ENCODE peak calls at places on chromosomes 6 and 20, in nine cellular contexts. One of them, this sample, is unnamed.

GRCh38 chr6:3314621-3315020 is 55.9 kb downstream of the PSMG4 start:
- DNase-seq in ELF-1: no peak
- DNase-seq in head of caudate nucleus: peak; percentile 8
- DNase-seq in left lung: no peak
- DNase-seq in HFFc6: no peak
- DNase-seq in WERI-Rb-1: no peak
- DNase-seq in left ventricle myocardium inferior: no peak
- DNase-seq in GM12865: no peak
- DNase-seq in AG20443: no peak
- DNase-seq in this sample: no peak

GRCh38 chr6:142321451-142321850 is 19.6 kb downstream of the ADGRG6 start:
- DNase-seq in ELF-1: no peak
- DNase-seq in head of caudate nucleus: no peak
- DNase-seq in left lung: no peak
- DNase-seq in HFFc6: no peak
- DNase-seq in WERI-Rb-1: no peak
- DNase-seq in left ventricle myocardium inferior: no peak
- DNase-seq in GM12865: no peak
- DNase-seq in AG20443: no peak
- DNase-seq in this sample: no peak

GRCh38 chr20:3486850-3487249 is 16.0 kb downstream of the ATRN start:
- DNase-seq in ELF-1: no peak
- DNase-seq in head of caudate nucleus: no peak
- DNase-seq in left lung: no peak
- DNase-seq in HFFc6: no peak
- DNase-seq in WERI-Rb-1: no peak
- DNase-seq in left ventricle myocardium inferior: no peak
- DNase-seq in GM12865: no peak
- DNase-seq in AG20443: no peak
- DNase-seq in this sample: no peak

GRCh38 chr6:146028835-146029572 is at the start of gene GRM1:
- DNase-seq in ELF-1: peak; percentile 5
- DNase-seq in head of caudate nucleus: peak; percentile 40
- DNase-seq in left lung: no peak
- DNase-seq in HFFc6: no peak
- DNase-seq in WERI-Rb-1: peak; percentile 24
- DNase-seq in left ventricle myocardium inferior: no peak
- DNase-seq in GM12865: no peak
- DNase-seq in AG20443: no peak
- DNase-seq in this sample: no peak

GRCh38 chr6:20202699-20203302 is 9.5 kb downstream of the MBOAT1 start:
- DNase-seq in ELF-1: no peak
- DNase-seq in head of caudate nucleus: no peak
- DNase-seq in left lung: no peak
- DNase-seq in HFFc6: no peak
- DNase-seq in WERI-Rb-1: no peak
- DNase-seq in left ventricle myocardium inferior: no peak
- DNase-seq in GM12865: no peak
- DNase-seq in AG20443: no peak
- DNase-seq in this sample: no peak

GRCh38 chr6:35248300-35248699 is 11.2 kb upstream of the ZNF76 start:
- DNase-seq in ELF-1: no peak
- DNase-seq in head of caudate nucleus: no peak
- DNase-seq in left lung: no peak
- DNase-seq in HFFc6: no peak
- DNase-seq in WERI-Rb-1: no peak
- DNase-seq in left ventricle myocardium inferior: no peak
- DNase-seq in GM12865: no peak
- DNase-seq in AG20443: no peak
- DNase-seq in this sample: no peak

GRCh38 chr20:44111712-44112335 is 75.2 kb downstream of the JPH2 start:
- DNase-seq in ELF-1: no peak
- DNase-seq in head of caudate nucleus: no peak
- DNase-seq in left lung: no peak
- DNase-seq in HFFc6: peak; percentile 41
- DNase-seq in WERI-Rb-1: no peak
- DNase-seq in left ventricle myocardium inferior: no peak
- DNase-seq in GM12865: no peak
- DNase-seq in AG20443: peak; percentile 62
- DNase-seq in this sample: no peak

GRCh38 chr6:41399424-41399823 is 64.0 kb downstream of the NCR2 start:
- DNase-seq in ELF-1: no peak
- DNase-seq in head of caudate nucleus: no peak
- DNase-seq in left lung: no peak
- DNase-seq in HFFc6: no peak
- DNase-seq in WERI-Rb-1: no peak
- DNase-seq in left ventricle myocardium inferior: no peak
- DNase-seq in GM12865: no peak
- DNase-seq in AG20443: no peak
- DNase-seq in this sample: no peak

GRCh38 chr6:13491538-13491937 is 4.1 kb upstream of the GFOD1 start:
- DNase-seq in ELF-1: no peak
- DNase-seq in head of caudate nucleus: no peak
- DNase-seq in left lung: no peak
- DNase-seq in HFFc6: no peak
- DNase-seq in WERI-Rb-1: no peak
- DNase-seq in left ventricle myocardium inferior: no peak
- DNase-seq in GM12865: no peak
- DNase-seq in AG20443: no peak
- DNase-seq in this sample: no peak

GRCh38 chr6:152598858-152599537 is 38.2 kb downstream of the SYNE1 start:
- DNase-seq in ELF-1: peak; percentile 31
- DNase-seq in head of caudate nucleus: peak; percentile 43
- DNase-seq in left lung: no peak
- DNase-seq in HFFc6: peak; percentile 8
- DNase-seq in WERI-Rb-1: no peak
- DNase-seq in left ventricle myocardium inferior: no peak
- DNase-seq in GM12865: no peak
- DNase-seq in AG20443: no peak
- DNase-seq in this sample: no peak

GRCh38 chr20:5863040-5863811 is 87.1 kb downstream of the TRMT6 start:
- DNase-seq in ELF-1: no peak
- DNase-seq in head of caudate nucleus: no peak
- DNase-seq in left lung: no peak
- DNase-seq in HFFc6: peak; percentile 55
- DNase-seq in WERI-Rb-1: peak; percentile 8
- DNase-seq in left ventricle myocardium inferior: peak; percentile 15
- DNase-seq in GM12865: no peak
- DNase-seq in AG20443: peak; percentile 58
- DNase-seq in this sample: no peak

GRCh38 chr6:157107915-157108651 is 215.2 kb downstream of the TMEM242 start:
- DNase-seq in ELF-1: no peak
- DNase-seq in head of caudate nucleus: no peak
- DNase-seq in left lung: no peak
- DNase-seq in HFFc6: peak; percentile 97
- DNase-seq in WERI-Rb-1: no peak
- DNase-seq in left ventricle myocardium inferior: no peak
- DNase-seq in GM12865: no peak
- DNase-seq in AG20443: peak; percentile 73
- DNase-seq in this sample: no peak

GRCh38 chr6:163872335-163872734 is 457.8 kb downstream of the QKI start:
- DNase-seq in ELF-1: no peak
- DNase-seq in head of caudate nucleus: no peak
- DNase-seq in left lung: no peak
- DNase-seq in HFFc6: peak; percentile 81
- DNase-seq in WERI-Rb-1: no peak
- DNase-seq in left ventricle myocardium inferior: no peak
- DNase-seq in GM12865: no peak
- DNase-seq in AG20443: peak; percentile 27
- DNase-seq in this sample: no peak

GRCh38 chr6:37516920-37517405 is 17.3 kb upstream of the CCDC167 start:
- DNase-seq in ELF-1: no peak
- DNase-seq in head of caudate nucleus: no peak
- DNase-seq in left lung: no peak
- DNase-seq in HFFc6: no peak
- DNase-seq in WERI-Rb-1: peak; percentile 42
- DNase-seq in left ventricle myocardium inferior: no peak
- DNase-seq in GM12865: peak; percentile 31
- DNase-seq in AG20443: peak; percentile 42
- DNase-seq in this sample: peak; percentile 88

GRCh38 chr6:5205877-5206840 is 54.6 kb downstream of the LYRM4 start:
- DNase-seq in ELF-1: peak; percentile 22
- DNase-seq in head of caudate nucleus: peak; percentile 85
- DNase-seq in left lung: no peak
- DNase-seq in HFFc6: peak; percentile 22
- DNase-seq in WERI-Rb-1: peak; percentile 54
- DNase-seq in left ventricle myocardium inferior: peak; percentile 67
- DNase-seq in GM12865: no peak
- DNase-seq in AG20443: peak; percentile 76
- DNase-seq in this sample: no peak

GRCh38 chr6:11006060-11006459 is 38.0 kb downstream of the ELOVL2 start:
- DNase-seq in ELF-1: no peak
- DNase-seq in head of caudate nucleus: no peak
- DNase-seq in left lung: no peak
- DNase-seq in HFFc6: no peak
- DNase-seq in WERI-Rb-1: no peak
- DNase-seq in left ventricle myocardium inferior: no peak
- DNase-seq in GM12865: no peak
- DNase-seq in AG20443: peak; percentile 21
- DNase-seq in this sample: no peak

GRCh38 chr20:24545168-24545567 is 75.7 kb downstream of the SYNDIG1 start:
- DNase-seq in ELF-1: no peak
- DNase-seq in head of caudate nucleus: no peak
- DNase-seq in left lung: no peak
- DNase-seq in HFFc6: no peak
- DNase-seq in WERI-Rb-1: no peak
- DNase-seq in left ventricle myocardium inferior: no peak
- DNase-seq in GM12865: no peak
- DNase-seq in AG20443: no peak
- DNase-seq in this sample: no peak

GRCh38 chr6:53014034-53014433 is 18.9 kb upstream of the GSTA4 start:
- DNase-seq in ELF-1: no peak
- DNase-seq in head of caudate nucleus: no peak
- DNase-seq in left lung: no peak
- DNase-seq in HFFc6: peak; percentile 57
- DNase-seq in WERI-Rb-1: no peak
- DNase-seq in left ventricle myocardium inferior: no peak
- DNase-seq in GM12865: no peak
- DNase-seq in AG20443: peak; percentile 59
- DNase-seq in this sample: no peak

GRCh38 chr6:37011656-37012378 is 6.4 kb downstream of the FGD2 start:
- DNase-seq in ELF-1: no peak
- DNase-seq in head of caudate nucleus: no peak
- DNase-seq in left lung: no peak
- DNase-seq in HFFc6: peak; percentile 40
- DNase-seq in WERI-Rb-1: no peak
- DNase-seq in left ventricle myocardium inferior: no peak
- DNase-seq in GM12865: no peak
- DNase-seq in AG20443: peak; percentile 73
- DNase-seq in this sample: no peak

GRCh38 chr20:13401596-13401995 is 180.5 kb downstream of the ISM1 start:
- DNase-seq in ELF-1: no peak
- DNase-seq in head of caudate nucleus: no peak
- DNase-seq in left lung: no peak
- DNase-seq in HFFc6: peak; percentile 0
- DNase-seq in WERI-Rb-1: no peak
- DNase-seq in left ventricle myocardium inferior: no peak
- DNase-seq in GM12865: no peak
- DNase-seq in AG20443: no peak
- DNase-seq in this sample: no peak

GRCh38 chr20:62651285-62652021 is 9.2 kb downstream of the SLCO4A1 start:
- DNase-seq in ELF-1: no peak
- DNase-seq in head of caudate nucleus: no peak
- DNase-seq in left lung: peak; percentile 64
- DNase-seq in HFFc6: no peak
- DNase-seq in WERI-Rb-1: no peak
- DNase-seq in left ventricle myocardium inferior: peak; percentile 53
- DNase-seq in GM12865: peak; percentile 96
- DNase-seq in AG20443: no peak
- DNase-seq in this sample: peak; percentile 81

GRCh38 chr6:168133186-168133585 is 54.2 kb upstream of the FRMD1 start:
- DNase-seq in ELF-1: peak; percentile 76
- DNase-seq in head of caudate nucleus: peak; percentile 78
- DNase-seq in left lung: peak; percentile 31
- DNase-seq in HFFc6: no peak
- DNase-seq in WERI-Rb-1: peak; percentile 87
- DNase-seq in left ventricle myocardium inferior: peak; percentile 52
- DNase-seq in GM12865: no peak
- DNase-seq in AG20443: peak; percentile 85
- DNase-seq in this sample: peak; percentile 73

GRCh38 chr6:10855233-10855632 is 16.9 kb upstream of the MAK start:
- DNase-seq in ELF-1: no peak
- DNase-seq in head of caudate nucleus: no peak
- DNase-seq in left lung: no peak
- DNase-seq in HFFc6: no peak
- DNase-seq in WERI-Rb-1: no peak
- DNase-seq in left ventricle myocardium inferior: no peak
- DNase-seq in GM12865: no peak
- DNase-seq in AG20443: no peak
- DNase-seq in this sample: no peak

This sample was measured in NCI-H524.